ENCODE peak calls at places on chromosomes 6 and 20, in eight cellular contexts. One of them, this sample, is unnamed.

GRCh38 chr6:22432060-22432459 is 135.2 kb upstream of the PRL start:
- DNase-seq in activated CD8-positive, alpha-beta memory T cell treated with anti-CD3 and anti-CD28 coated beads, Interleukin-2, amount 10 ng/mL, durations not matched to agents 7 days and 5 days: no peak
- DNase-seq in Ammon's horn: no peak
- DNase-seq in EH: peak; percentile 16
- DNase-seq in neural crest cell: no peak
- DNase-seq in AG04449: no peak
- DNase-seq in foreskin fibroblast: no peak
- DNase-seq in astrocyte of the spinal cord: no peak
- DNase-seq in this sample: no peak

GRCh38 chr6:163319609-163320366 is 94.7 kb upstream of the QKI start:
- DNase-seq in activated CD8-positive, alpha-beta memory T cell treated with anti-CD3 and anti-CD28 coated beads, Interleukin-2, amount 10 ng/mL, durations not matched to agents 7 days and 5 days: no peak
- DNase-seq in Ammon's horn: no peak
- DNase-seq in EH: no peak
- DNase-seq in neural crest cell: no peak
- DNase-seq in AG04449: no peak
- DNase-seq in foreskin fibroblast: no peak
- DNase-seq in astrocyte of the spinal cord: no peak
- DNase-seq in this sample: no peak

GRCh38 chr6:11585426-11586016 is 48.0 kb downstream of the TMEM170B start:
- DNase-seq in activated CD8-positive, alpha-beta memory T cell treated with anti-CD3 and anti-CD28 coated beads, Interleukin-2, amount 10 ng/mL, durations not matched to agents 7 days and 5 days: no peak
- DNase-seq in Ammon's horn: peak; percentile 40
- DNase-seq in EH: peak; percentile 70
- DNase-seq in neural crest cell: no peak
- DNase-seq in AG04449: no peak
- DNase-seq in foreskin fibroblast: peak; percentile 82
- DNase-seq in astrocyte of the spinal cord: peak; percentile 76
- DNase-seq in this sample: peak; percentile 81

GRCh38 chr6:44788387-44788981 is 401.0 kb downstream of the CDC5L start:
- DNase-seq in activated CD8-positive, alpha-beta memory T cell treated with anti-CD3 and anti-CD28 coated beads, Interleukin-2, amount 10 ng/mL, durations not matched to agents 7 days and 5 days: no peak
- DNase-seq in Ammon's horn: no peak
- DNase-seq in EH: peak; percentile 71
- DNase-seq in neural crest cell: no peak
- DNase-seq in AG04449: no peak
- DNase-seq in foreskin fibroblast: peak; percentile 18
- DNase-seq in astrocyte of the spinal cord: peak; percentile 58
- DNase-seq in this sample: no peak

GRCh38 chr6:158647501-158647900 is 2.4 kb upstream of the SYTL3 start:
- DNase-seq in activated CD8-positive, alpha-beta memory T cell treated with anti-CD3 and anti-CD28 coated beads, Interleukin-2, amount 10 ng/mL, durations not matched to agents 7 days and 5 days: peak; percentile 18
- DNase-seq in Ammon's horn: no peak
- DNase-seq in EH: peak; percentile 75
- DNase-seq in neural crest cell: no peak
- DNase-seq in AG04449: no peak
- DNase-seq in foreskin fibroblast: no peak
- DNase-seq in astrocyte of the spinal cord: peak; percentile 19
- DNase-seq in this sample: no peak

GRCh38 chr6:144106206-144106605 is 10.8 kb upstream of the SF3B5 start:
- DNase-seq in activated CD8-positive, alpha-beta memory T cell treated with anti-CD3 and anti-CD28 coated beads, Interleukin-2, amount 10 ng/mL, durations not matched to agents 7 days and 5 days: no peak
- DNase-seq in Ammon's horn: no peak
- DNase-seq in EH: peak; percentile 13
- DNase-seq in neural crest cell: no peak
- DNase-seq in AG04449: no peak
- DNase-seq in foreskin fibroblast: no peak
- DNase-seq in astrocyte of the spinal cord: no peak
- DNase-seq in this sample: peak; percentile 5

GRCh38 chr20:61346996-61347906 is 95.2 kb downstream of the CDH4 start:
- DNase-seq in activated CD8-positive, alpha-beta memory T cell treated with anti-CD3 and anti-CD28 coated beads, Interleukin-2, amount 10 ng/mL, durations not matched to agents 7 days and 5 days: no peak
- DNase-seq in Ammon's horn: no peak
- DNase-seq in EH: no peak
- DNase-seq in neural crest cell: no peak
- DNase-seq in AG04449: no peak
- DNase-seq in foreskin fibroblast: no peak
- DNase-seq in astrocyte of the spinal cord: no peak
- DNase-seq in this sample: no peak

GRCh38 chr20:61114776-61115175 is 137.3 kb upstream of the CDH4 start:
- DNase-seq in activated CD8-positive, alpha-beta memory T cell treated with anti-CD3 and anti-CD28 coated beads, Interleukin-2, amount 10 ng/mL, durations not matched to agents 7 days and 5 days: no peak
- DNase-seq in Ammon's horn: no peak
- DNase-seq in EH: no peak
- DNase-seq in neural crest cell: no peak
- DNase-seq in AG04449: no peak
- DNase-seq in foreskin fibroblast: no peak
- DNase-seq in astrocyte of the spinal cord: no peak
- DNase-seq in this sample: no peak

GRCh38 chr20:23692725-23693124 is 3.9 kb upstream of the CST4 start:
- DNase-seq in activated CD8-positive, alpha-beta memory T cell treated with anti-CD3 and anti-CD28 coated beads, Interleukin-2, amount 10 ng/mL, durations not matched to agents 7 days and 5 days: no peak
- DNase-seq in Ammon's horn: no peak
- DNase-seq in EH: peak; percentile 19
- DNase-seq in neural crest cell: no peak
- DNase-seq in AG04449: no peak
- DNase-seq in foreskin fibroblast: peak; percentile 73
- DNase-seq in astrocyte of the spinal cord: no peak
- DNase-seq in this sample: no peak

GRCh38 chr20:46348972-46349741 is 40.9 kb upstream of the CDH22 start:
- DNase-seq in activated CD8-positive, alpha-beta memory T cell treated with anti-CD3 and anti-CD28 coated beads, Interleukin-2, amount 10 ng/mL, durations not matched to agents 7 days and 5 days: peak; percentile 66
- DNase-seq in Ammon's horn: peak; percentile 77
- DNase-seq in EH: peak; percentile 58
- DNase-seq in neural crest cell: peak; percentile 74
- DNase-seq in AG04449: no peak
- DNase-seq in foreskin fibroblast: peak; percentile 75
- DNase-seq in astrocyte of the spinal cord: peak; percentile 38
- DNase-seq in this sample: no peak

GRCh38 chr6:37209461-37210205 is 39.7 kb downstream of the PIM1 start:
- DNase-seq in activated CD8-positive, alpha-beta memory T cell treated with anti-CD3 and anti-CD28 coated beads, Interleukin-2, amount 10 ng/mL, durations not matched to agents 7 days and 5 days: peak; percentile 67
- DNase-seq in Ammon's horn: no peak
- DNase-seq in EH: no peak
- DNase-seq in neural crest cell: no peak
- DNase-seq in AG04449: no peak
- DNase-seq in foreskin fibroblast: no peak
- DNase-seq in astrocyte of the spinal cord: no peak
- DNase-seq in this sample: no peak

GRCh38 chr6:164109770-164110140 is 695.2 kb downstream of the QKI start:
- DNase-seq in activated CD8-positive, alpha-beta memory T cell treated with anti-CD3 and anti-CD28 coated beads, Interleukin-2, amount 10 ng/mL, durations not matched to agents 7 days and 5 days: no peak
- DNase-seq in Ammon's horn: peak; percentile 39
- DNase-seq in EH: no peak
- DNase-seq in neural crest cell: no peak
- DNase-seq in AG04449: no peak
- DNase-seq in foreskin fibroblast: peak; percentile 1
- DNase-seq in astrocyte of the spinal cord: no peak
- DNase-seq in this sample: peak; percentile 72

GRCh38 chr20:59217794-59218193 is 54.2 kb downstream of the ZNF831 start:
- DNase-seq in activated CD8-positive, alpha-beta memory T cell treated with anti-CD3 and anti-CD28 coated beads, Interleukin-2, amount 10 ng/mL, durations not matched to agents 7 days and 5 days: no peak
- DNase-seq in Ammon's horn: no peak
- DNase-seq in EH: no peak
- DNase-seq in neural crest cell: no peak
- DNase-seq in AG04449: no peak
- DNase-seq in foreskin fibroblast: no peak
- DNase-seq in astrocyte of the spinal cord: no peak
- DNase-seq in this sample: no peak

GRCh38 chr20:10579942-10580341 is 93.9 kb downstream of the JAG1 start:
- DNase-seq in activated CD8-positive, alpha-beta memory T cell treated with anti-CD3 and anti-CD28 coated beads, Interleukin-2, amount 10 ng/mL, durations not matched to agents 7 days and 5 days: no peak
- DNase-seq in Ammon's horn: no peak
- DNase-seq in EH: no peak
- DNase-seq in neural crest cell: no peak
- DNase-seq in AG04449: no peak
- DNase-seq in foreskin fibroblast: peak; percentile 31
- DNase-seq in astrocyte of the spinal cord: no peak
- DNase-seq in this sample: no peak

GRCh38 chr6:118551673-118552063 is 3.6 kb downstream of the PLN start:
- DNase-seq in activated CD8-positive, alpha-beta memory T cell treated with anti-CD3 and anti-CD28 coated beads, Interleukin-2, amount 10 ng/mL, durations not matched to agents 7 days and 5 days: no peak
- DNase-seq in Ammon's horn: no peak
- DNase-seq in EH: peak; percentile 81
- DNase-seq in neural crest cell: no peak
- DNase-seq in AG04449: peak; percentile 42
- DNase-seq in foreskin fibroblast: peak; percentile 70
- DNase-seq in astrocyte of the spinal cord: peak; percentile 42
- DNase-seq in this sample: no peak

GRCh38 chr6:128696651-128697391 is 176.4 kb upstream of the PTPRK start:
- DNase-seq in activated CD8-positive, alpha-beta memory T cell treated with anti-CD3 and anti-CD28 coated beads, Interleukin-2, amount 10 ng/mL, durations not matched to agents 7 days and 5 days: no peak
- DNase-seq in Ammon's horn: no peak
- DNase-seq in EH: peak; percentile 84
- DNase-seq in neural crest cell: no peak
- DNase-seq in AG04449: peak; percentile 5
- DNase-seq in foreskin fibroblast: peak; percentile 78
- DNase-seq in astrocyte of the spinal cord: peak; percentile 71
- DNase-seq in this sample: peak; percentile 53

GRCh38 chr6:146598785-146599405 is at the start of gene ADGB:
- DNase-seq in activated CD8-positive, alpha-beta memory T cell treated with anti-CD3 and anti-CD28 coated beads, Interleukin-2, amount 10 ng/mL, durations not matched to agents 7 days and 5 days: no peak
- DNase-seq in Ammon's horn: peak; percentile 47
- DNase-seq in EH: peak; percentile 68
- DNase-seq in neural crest cell: peak; percentile 70
- DNase-seq in AG04449: no peak
- DNase-seq in foreskin fibroblast: peak; percentile 86
- DNase-seq in astrocyte of the spinal cord: peak; percentile 71
- DNase-seq in this sample: peak; percentile 78

GRCh38 chr20:35008411-35009342 is 53.0 kb downstream of the MYH7B start:
- DNase-seq in activated CD8-positive, alpha-beta memory T cell treated with anti-CD3 and anti-CD28 coated beads, Interleukin-2, amount 10 ng/mL, durations not matched to agents 7 days and 5 days: no peak
- DNase-seq in Ammon's horn: no peak
- DNase-seq in EH: no peak
- DNase-seq in neural crest cell: no peak
- DNase-seq in AG04449: no peak
- DNase-seq in foreskin fibroblast: peak; percentile 57
- DNase-seq in astrocyte of the spinal cord: no peak
- DNase-seq in this sample: no peak

GRCh38 chr6:111808493-111808892 is 64.8 kb downstream of the FYN start:
- DNase-seq in activated CD8-positive, alpha-beta memory T cell treated with anti-CD3 and anti-CD28 coated beads, Interleukin-2, amount 10 ng/mL, durations not matched to agents 7 days and 5 days: no peak
- DNase-seq in Ammon's horn: no peak
- DNase-seq in EH: no peak
- DNase-seq in neural crest cell: no peak
- DNase-seq in AG04449: no peak
- DNase-seq in foreskin fibroblast: no peak
- DNase-seq in astrocyte of the spinal cord: no peak
- DNase-seq in this sample: peak; percentile 86

GRCh38 chr6:148221580-148221979 is 121.1 kb upstream of the SASH1 start:
- DNase-seq in activated CD8-positive, alpha-beta memory T cell treated with anti-CD3 and anti-CD28 coated beads, Interleukin-2, amount 10 ng/mL, durations not matched to agents 7 days and 5 days: no peak
- DNase-seq in Ammon's horn: no peak
- DNase-seq in EH: peak; percentile 53
- DNase-seq in neural crest cell: no peak
- DNase-seq in AG04449: no peak
- DNase-seq in foreskin fibroblast: no peak
- DNase-seq in astrocyte of the spinal cord: no peak
- DNase-seq in this sample: no peak

GRCh38 chr6:130282234-130282995 is 59.7 kb upstream of the SAMD3 start:
- DNase-seq in activated CD8-positive, alpha-beta memory T cell treated with anti-CD3 and anti-CD28 coated beads, Interleukin-2, amount 10 ng/mL, durations not matched to agents 7 days and 5 days: peak; percentile 63
- DNase-seq in Ammon's horn: no peak
- DNase-seq in EH: peak; percentile 18
- DNase-seq in neural crest cell: no peak
- DNase-seq in AG04449: no peak
- DNase-seq in foreskin fibroblast: peak; percentile 47
- DNase-seq in astrocyte of the spinal cord: peak; percentile 47
- DNase-seq in this sample: no peak

GRCh38 chr6:7505196-7505699 is 36.2 kb upstream of the DSP start:
- DNase-seq in activated CD8-positive, alpha-beta memory T cell treated with anti-CD3 and anti-CD28 coated beads, Interleukin-2, amount 10 ng/mL, durations not matched to agents 7 days and 5 days: no peak
- DNase-seq in Ammon's horn: peak; percentile 65
- DNase-seq in EH: peak; percentile 75
- DNase-seq in neural crest cell: no peak
- DNase-seq in AG04449: peak; percentile 49
- DNase-seq in foreskin fibroblast: peak; percentile 49
- DNase-seq in astrocyte of the spinal cord: peak; percentile 68
- DNase-seq in this sample: peak; percentile 56

GRCh38 chr6:7042056-7042653 is 65.6 kb upstream of the RREB1 start:
- DNase-seq in activated CD8-positive, alpha-beta memory T cell treated with anti-CD3 and anti-CD28 coated beads, Interleukin-2, amount 10 ng/mL, durations not matched to agents 7 days and 5 days: no peak
- DNase-seq in Ammon's horn: no peak
- DNase-seq in EH: peak; percentile 49
- DNase-seq in neural crest cell: no peak
- DNase-seq in AG04449: no peak
- DNase-seq in foreskin fibroblast: peak; percentile 29
- DNase-seq in astrocyte of the spinal cord: peak; percentile 40
- DNase-seq in this sample: no peak

GRCh38 chr6:89048985-89049384 is 31.6 kb upstream of the PNRC1 start:
- DNase-seq in activated CD8-positive, alpha-beta memory T cell treated with anti-CD3 and anti-CD28 coated beads, Interleukin-2, amount 10 ng/mL, durations not matched to agents 7 days and 5 days: no peak
- DNase-seq in Ammon's horn: no peak
- DNase-seq in EH: peak; percentile 22
- DNase-seq in neural crest cell: no peak
- DNase-seq in AG04449: no peak
- DNase-seq in foreskin fibroblast: peak; percentile 73
- DNase-seq in astrocyte of the spinal cord: no peak
- DNase-seq in this sample: no peak

GRCh38 chr6:25042599-25042936 is 106.8 kb upstream of the RIPOR2 start:
- DNase-seq in activated CD8-positive, alpha-beta memory T cell treated with anti-CD3 and anti-CD28 coated beads, Interleukin-2, amount 10 ng/mL, durations not matched to agents 7 days and 5 days: peak; percentile 57
- DNase-seq in Ammon's horn: no peak
- DNase-seq in EH: no peak
- DNase-seq in neural crest cell: no peak
- DNase-seq in AG04449: no peak
- DNase-seq in foreskin fibroblast: no peak
- DNase-seq in astrocyte of the spinal cord: no peak
- DNase-seq in this sample: no peak

GRCh38 chr20:57795347-57795697 is 85.5 kb upstream of the PMEPA1 start:
- DNase-seq in activated CD8-positive, alpha-beta memory T cell treated with anti-CD3 and anti-CD28 coated beads, Interleukin-2, amount 10 ng/mL, durations not matched to agents 7 days and 5 days: no peak
- DNase-seq in Ammon's horn: no peak
- DNase-seq in EH: peak; percentile 45
- DNase-seq in neural crest cell: no peak
- DNase-seq in AG04449: no peak
- DNase-seq in foreskin fibroblast: no peak
- DNase-seq in astrocyte of the spinal cord: peak; percentile 62
- DNase-seq in this sample: no peak

GRCh38 chr6:46954819-46955520 is 33.2 kb upstream of the ADGRF5 start:
- DNase-seq in activated CD8-positive, alpha-beta memory T cell treated with anti-CD3 and anti-CD28 coated beads, Interleukin-2, amount 10 ng/mL, durations not matched to agents 7 days and 5 days: no peak
- DNase-seq in Ammon's horn: no peak
- DNase-seq in EH: peak; percentile 3
- DNase-seq in neural crest cell: no peak
- DNase-seq in AG04449: no peak
- DNase-seq in foreskin fibroblast: peak; percentile 2
- DNase-seq in astrocyte of the spinal cord: no peak
- DNase-seq in this sample: peak; percentile 25

GRCh38 chr20:62354031-62354808 is 12.9 kb downstream of the LAMA5 start:
- DNase-seq in activated CD8-positive, alpha-beta memory T cell treated with anti-CD3 and anti-CD28 coated beads, Interleukin-2, amount 10 ng/mL, durations not matched to agents 7 days and 5 days: no peak
- DNase-seq in Ammon's horn: no peak
- DNase-seq in EH: no peak
- DNase-seq in neural crest cell: no peak
- DNase-seq in AG04449: no peak
- DNase-seq in foreskin fibroblast: no peak
- DNase-seq in astrocyte of the spinal cord: no peak
- DNase-seq in this sample: no peak

GRCh38 chr6:7087066-7087465 is 20.7 kb upstream of the RREB1 start:
- DNase-seq in activated CD8-positive, alpha-beta memory T cell treated with anti-CD3 and anti-CD28 coated beads, Interleukin-2, amount 10 ng/mL, durations not matched to agents 7 days and 5 days: no peak
- DNase-seq in Ammon's horn: no peak
- DNase-seq in EH: peak; percentile 40
- DNase-seq in neural crest cell: no peak
- DNase-seq in AG04449: no peak
- DNase-seq in foreskin fibroblast: peak; percentile 25
- DNase-seq in astrocyte of the spinal cord: peak; percentile 41
- DNase-seq in this sample: no peak

GRCh38 chr6:138555294-138555988 is 56.1 kb upstream of the NHSL1 start:
- DNase-seq in activated CD8-positive, alpha-beta memory T cell treated with anti-CD3 and anti-CD28 coated beads, Interleukin-2, amount 10 ng/mL, durations not matched to agents 7 days and 5 days: no peak
- DNase-seq in Ammon's horn: no peak
- DNase-seq in EH: peak; percentile 43
- DNase-seq in neural crest cell: no peak
- DNase-seq in AG04449: no peak
- DNase-seq in foreskin fibroblast: peak; percentile 38
- DNase-seq in astrocyte of the spinal cord: peak; percentile 45
- DNase-seq in this sample: peak; percentile 76

This sample was measured in trophoblast cell.